ENCODE peak calls at places on chromosomes 3 and 15, in eight cellular contexts. One of them, this sample, is unnamed.

GRCh38 chr3:33144433-33144832 is 30.6 kb downstream of the CRTAP start:
- DNase-seq in thoracic aorta: no peak
- DNase-seq in GM23248: no peak
- DNase-seq in PC-3: peak
- DNase-seq in naive thymus-derived CD4-positive, alpha-beta T cell: no peak
- DNase-seq in CD8-positive, alpha-beta memory T cell: no peak
- DNase-seq in A549: peak
- DNase-seq in fibroblast of lung: no peak
- DNase-seq in this sample: peak

GRCh38 chr15:97091093-97091492 is 760.6 kb downstream of the NR2F2 start:
- DNase-seq in thoracic aorta: no peak
- DNase-seq in GM23248: no peak
- DNase-seq in PC-3: no peak
- DNase-seq in naive thymus-derived CD4-positive, alpha-beta T cell: no peak
- DNase-seq in CD8-positive, alpha-beta memory T cell: no peak
- DNase-seq in A549: no peak
- DNase-seq in fibroblast of lung: no peak
- DNase-seq in this sample: no peak

GRCh38 chr3:176505878-176506621 is 691.2 kb downstream of the TBL1XR1 start:
- DNase-seq in thoracic aorta: no peak
- DNase-seq in GM23248: no peak
- DNase-seq in PC-3: no peak
- DNase-seq in naive thymus-derived CD4-positive, alpha-beta T cell: no peak
- DNase-seq in CD8-positive, alpha-beta memory T cell: no peak
- DNase-seq in A549: no peak
- DNase-seq in fibroblast of lung: no peak
- DNase-seq in this sample: no peak

GRCh38 chr15:65952425-65953053 is 83.2 kb downstream of the RAB11A start:
- DNase-seq in thoracic aorta: no peak
- DNase-seq in GM23248: peak
- DNase-seq in PC-3: peak
- DNase-seq in naive thymus-derived CD4-positive, alpha-beta T cell: no peak
- DNase-seq in CD8-positive, alpha-beta memory T cell: no peak
- DNase-seq in A549: peak
- DNase-seq in fibroblast of lung: peak
- DNase-seq in this sample: peak

GRCh38 chr3:160562952-160563351 is 2.4 kb downstream of the KPNA4 start:
- DNase-seq in thoracic aorta: no peak
- DNase-seq in GM23248: no peak
- DNase-seq in PC-3: no peak
- DNase-seq in naive thymus-derived CD4-positive, alpha-beta T cell: no peak
- DNase-seq in CD8-positive, alpha-beta memory T cell: no peak
- DNase-seq in A549: no peak
- DNase-seq in fibroblast of lung: no peak
- DNase-seq in this sample: no peak

GRCh38 chr3:11385329-11385728 is 113.1 kb downstream of the ATG7 start:
- DNase-seq in thoracic aorta: no peak
- DNase-seq in GM23248: peak
- DNase-seq in PC-3: no peak
- DNase-seq in naive thymus-derived CD4-positive, alpha-beta T cell: no peak
- DNase-seq in CD8-positive, alpha-beta memory T cell: no peak
- DNase-seq in A549: no peak
- DNase-seq in fibroblast of lung: no peak
- DNase-seq in this sample: no peak

GRCh38 chr3:44045476-44046275 is 196.0 kb upstream of the TOPAZ1 start:
- DNase-seq in thoracic aorta: no peak
- DNase-seq in GM23248: no peak
- DNase-seq in PC-3: peak
- DNase-seq in naive thymus-derived CD4-positive, alpha-beta T cell: no peak
- DNase-seq in CD8-positive, alpha-beta memory T cell: peak
- DNase-seq in A549: no peak
- DNase-seq in fibroblast of lung: no peak
- DNase-seq in this sample: peak

GRCh38 chr3:150469931-150470740 is 62.0 kb downstream of the TSC22D2 start:
- DNase-seq in thoracic aorta: no peak
- DNase-seq in GM23248: peak
- DNase-seq in PC-3: peak
- DNase-seq in naive thymus-derived CD4-positive, alpha-beta T cell: no peak
- DNase-seq in CD8-positive, alpha-beta memory T cell: no peak
- DNase-seq in A549: no peak
- DNase-seq in fibroblast of lung: no peak
- DNase-seq in this sample: no peak

GRCh38 chr3:133408366-133408765 is 8.5 kb downstream of the BFSP2 start:
- DNase-seq in thoracic aorta: no peak
- DNase-seq in GM23248: peak
- DNase-seq in PC-3: no peak
- DNase-seq in naive thymus-derived CD4-positive, alpha-beta T cell: no peak
- DNase-seq in CD8-positive, alpha-beta memory T cell: no peak
- DNase-seq in A549: no peak
- DNase-seq in fibroblast of lung: no peak
- DNase-seq in this sample: no peak

GRCh38 chr15:25937796-25938195 is 74.7 kb upstream of the ATP10A start:
- DNase-seq in thoracic aorta: no peak
- DNase-seq in GM23248: peak
- DNase-seq in PC-3: no peak
- DNase-seq in naive thymus-derived CD4-positive, alpha-beta T cell: no peak
- DNase-seq in CD8-positive, alpha-beta memory T cell: no peak
- DNase-seq in A549: no peak
- DNase-seq in fibroblast of lung: no peak
- DNase-seq in this sample: no peak

GRCh38 chr3:120909602-120909878 is 1.5 kb downstream of the STXBP5L start:
- DNase-seq in thoracic aorta: no peak
- DNase-seq in GM23248: no peak
- DNase-seq in PC-3: no peak
- DNase-seq in naive thymus-derived CD4-positive, alpha-beta T cell: no peak
- DNase-seq in CD8-positive, alpha-beta memory T cell: no peak
- DNase-seq in A549: no peak
- DNase-seq in fibroblast of lung: no peak
- DNase-seq in this sample: peak
- H3K27ac ChIP-seq in thoracic aorta: no peak
- H3K27ac ChIP-seq in GM23248: no peak
- H3K27ac ChIP-seq in PC-3: no peak
- H3K27ac ChIP-seq in naive thymus-derived CD4-positive, alpha-beta T cell: no peak
- H3K27ac ChIP-seq in CD8-positive, alpha-beta memory T cell: no peak
- H3K27ac ChIP-seq in A549: no peak
- H3K27ac ChIP-seq in fibroblast of lung: no peak
- H3K27ac ChIP-seq in this sample: no peak

GRCh38 chr15:57637836-57638235 is 46.1 kb downstream of the MYZAP start:
- DNase-seq in thoracic aorta: no peak
- DNase-seq in GM23248: no peak
- DNase-seq in PC-3: no peak
- DNase-seq in naive thymus-derived CD4-positive, alpha-beta T cell: no peak
- DNase-seq in CD8-positive, alpha-beta memory T cell: no peak
- DNase-seq in A549: no peak
- DNase-seq in fibroblast of lung: no peak
- DNase-seq in this sample: no peak

GRCh38 chr15:57639306-57639705 is 47.6 kb downstream of the MYZAP start:
- DNase-seq in thoracic aorta: no peak
- DNase-seq in GM23248: no peak
- DNase-seq in PC-3: no peak
- DNase-seq in naive thymus-derived CD4-positive, alpha-beta T cell: no peak
- DNase-seq in CD8-positive, alpha-beta memory T cell: no peak
- DNase-seq in A549: no peak
- DNase-seq in fibroblast of lung: no peak
- DNase-seq in this sample: no peak

GRCh38 chr15:57631386-57632110 is 39.8 kb downstream of the MYZAP start:
- DNase-seq in thoracic aorta: no peak
- DNase-seq in GM23248: no peak
- DNase-seq in PC-3: no peak
- DNase-seq in naive thymus-derived CD4-positive, alpha-beta T cell: no peak
- DNase-seq in CD8-positive, alpha-beta memory T cell: no peak
- DNase-seq in A549: no peak
- DNase-seq in fibroblast of lung: no peak
- DNase-seq in this sample: no peak

GRCh38 chr15:57635300-57635944 is 43.7 kb downstream of the MYZAP start:
- DNase-seq in thoracic aorta: peak
- DNase-seq in GM23248: peak
- DNase-seq in PC-3: no peak
- DNase-seq in naive thymus-derived CD4-positive, alpha-beta T cell: no peak
- DNase-seq in CD8-positive, alpha-beta memory T cell: no peak
- DNase-seq in A549: no peak
- DNase-seq in fibroblast of lung: no peak
- DNase-seq in this sample: no peak

GRCh38 chr15:57634290-57634689 is 42.6 kb downstream of the MYZAP start:
- DNase-seq in thoracic aorta: no peak
- DNase-seq in GM23248: peak
- DNase-seq in PC-3: no peak
- DNase-seq in naive thymus-derived CD4-positive, alpha-beta T cell: no peak
- DNase-seq in CD8-positive, alpha-beta memory T cell: no peak
- DNase-seq in A549: no peak
- DNase-seq in fibroblast of lung: no peak
- DNase-seq in this sample: no peak
- H3K27ac ChIP-seq in thoracic aorta: peak
- H3K27ac ChIP-seq in GM23248: no peak
- H3K27ac ChIP-seq in PC-3: no peak
- H3K27ac ChIP-seq in naive thymus-derived CD4-positive, alpha-beta T cell: no peak
- H3K27ac ChIP-seq in CD8-positive, alpha-beta memory T cell: no peak
- H3K27ac ChIP-seq in A549: no peak
- H3K27ac ChIP-seq in fibroblast of lung: no peak
- H3K27ac ChIP-seq in this sample: no peak

GRCh38 chr15:77550275-77551251 is 82.1 kb downstream of the LINGO1 start:
- DNase-seq in thoracic aorta: no peak
- DNase-seq in GM23248: no peak
- DNase-seq in PC-3: no peak
- DNase-seq in naive thymus-derived CD4-positive, alpha-beta T cell: no peak
- DNase-seq in CD8-positive, alpha-beta memory T cell: no peak
- DNase-seq in A549: no peak
- DNase-seq in fibroblast of lung: no peak
- DNase-seq in this sample: no peak
- H3K27ac ChIP-seq in thoracic aorta: no peak
- H3K27ac ChIP-seq in GM23248: no peak
- H3K27ac ChIP-seq in PC-3: no peak
- H3K27ac ChIP-seq in naive thymus-derived CD4-positive, alpha-beta T cell: no peak
- H3K27ac ChIP-seq in CD8-positive, alpha-beta memory T cell: no peak
- H3K27ac ChIP-seq in A549: no peak
- H3K27ac ChIP-seq in fibroblast of lung: no peak
- H3K27ac ChIP-seq in this sample: no peak

DNA sequence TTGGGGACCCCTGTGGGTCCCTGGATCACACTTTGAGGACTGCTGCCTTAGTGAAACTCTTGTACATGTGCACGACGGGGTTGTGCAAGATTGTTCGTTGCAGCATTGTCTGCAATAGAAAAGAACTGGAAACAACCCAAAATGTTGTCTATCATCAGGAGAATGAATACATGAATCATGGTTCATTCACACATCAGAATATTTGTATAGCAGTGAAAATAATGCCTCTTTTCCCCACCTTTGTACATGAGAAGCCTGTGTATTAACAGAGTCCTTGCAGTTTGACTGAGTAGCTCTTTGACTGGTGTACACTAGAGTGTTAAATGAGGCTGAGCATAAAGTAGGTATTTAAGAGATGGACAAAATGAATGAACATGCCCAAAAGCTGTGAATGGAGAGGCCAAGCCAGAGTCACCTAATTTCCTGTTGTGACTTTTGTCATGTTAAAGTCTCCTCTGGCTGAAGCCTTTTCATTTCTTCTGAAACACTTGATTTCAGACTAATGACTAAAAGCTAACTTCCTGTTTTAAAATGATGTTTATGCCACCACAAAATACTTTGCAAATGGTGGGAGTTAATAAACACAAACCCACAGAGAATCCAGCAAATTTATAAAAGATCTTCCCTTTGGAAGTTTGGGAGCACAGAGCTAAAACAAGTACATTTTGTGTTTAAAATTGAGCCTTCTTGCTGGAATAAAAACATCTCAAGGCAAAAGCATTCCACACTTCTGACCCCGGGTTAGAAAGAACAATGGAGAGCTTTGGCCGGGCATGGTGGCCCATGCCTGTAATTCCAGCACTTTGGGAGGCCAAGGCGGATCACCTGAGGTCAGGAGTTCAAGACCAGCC is 20.6 kb upstream of the USP3 start:
- DNase-seq in thoracic aorta: no peak
- DNase-seq in GM23248: no peak
- DNase-seq in PC-3: no peak
- DNase-seq in naive thymus-derived CD4-positive, alpha-beta T cell: no peak
- DNase-seq in CD8-positive, alpha-beta memory T cell: no peak
- DNase-seq in A549: no peak
- DNase-seq in fibroblast of lung: peak
- DNase-seq in this sample: no peak
- H3K27ac ChIP-seq in thoracic aorta: no peak
- H3K27ac ChIP-seq in GM23248: no peak
- H3K27ac ChIP-seq in PC-3: no peak
- H3K27ac ChIP-seq in naive thymus-derived CD4-positive, alpha-beta T cell: peak
- H3K27ac ChIP-seq in CD8-positive, alpha-beta memory T cell: no peak
- H3K27ac ChIP-seq in A549: peak
- H3K27ac ChIP-seq in fibroblast of lung: no peak
- H3K27ac ChIP-seq in this sample: no peak

DNA sequence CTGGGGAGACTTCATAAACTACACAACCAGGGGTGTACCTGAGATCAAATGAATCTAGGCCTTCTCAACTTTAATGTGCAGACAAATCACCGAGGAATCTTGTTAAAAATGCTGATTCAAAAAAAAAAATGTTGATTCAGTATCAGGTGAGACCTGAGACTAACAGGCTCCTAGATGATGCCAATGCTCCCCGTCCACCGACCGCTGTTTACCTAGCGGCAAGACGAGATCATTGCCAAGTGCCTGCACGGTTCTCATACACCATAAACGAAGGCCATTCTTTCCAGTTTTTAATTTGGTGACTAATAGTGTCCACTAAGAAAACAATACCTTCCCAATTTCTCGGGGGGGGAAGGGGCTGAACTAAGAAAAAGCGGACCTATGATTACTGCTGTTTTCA is 2.5 kb upstream of the FSIP1 start:
- DNase-seq in thoracic aorta: no peak
- DNase-seq in GM23248: no peak
- DNase-seq in PC-3: peak
- DNase-seq in naive thymus-derived CD4-positive, alpha-beta T cell: no peak
- DNase-seq in CD8-positive, alpha-beta memory T cell: no peak
- DNase-seq in A549: no peak
- DNase-seq in fibroblast of lung: no peak
- DNase-seq in this sample: no peak
- H3K27ac ChIP-seq in thoracic aorta: no peak
- H3K27ac ChIP-seq in GM23248: no peak
- H3K27ac ChIP-seq in PC-3: peak
- H3K27ac ChIP-seq in naive thymus-derived CD4-positive, alpha-beta T cell: no peak
- H3K27ac ChIP-seq in CD8-positive, alpha-beta memory T cell: no peak
- H3K27ac ChIP-seq in A549: no peak
- H3K27ac ChIP-seq in fibroblast of lung: no peak
- H3K27ac ChIP-seq in this sample: no peak

GRCh38 chr3:158727499-158728377 is 4.5 kb downstream of the RARRES1 start:
- DNase-seq in thoracic aorta: no peak
- DNase-seq in GM23248: peak
- DNase-seq in PC-3: peak
- DNase-seq in naive thymus-derived CD4-positive, alpha-beta T cell: peak
- DNase-seq in CD8-positive, alpha-beta memory T cell: peak
- DNase-seq in A549: peak
- DNase-seq in fibroblast of lung: peak
- DNase-seq in this sample: peak
- H3K27ac ChIP-seq in thoracic aorta: peak
- H3K27ac ChIP-seq in GM23248: no peak
- H3K27ac ChIP-seq in PC-3: peak
- H3K27ac ChIP-seq in naive thymus-derived CD4-positive, alpha-beta T cell: no peak
- H3K27ac ChIP-seq in CD8-positive, alpha-beta memory T cell: no peak
- H3K27ac ChIP-seq in A549: peak
- H3K27ac ChIP-seq in fibroblast of lung: no peak
- H3K27ac ChIP-seq in this sample: no peak

This sample was measured in SJCRH30.